ENCODE peak calls at places on chromosomes 13 and 19, in eight cellular contexts. N is naive B cell; K is omental fat pad; C is right lobe of liver; E is left lobe of liver; O is pancreas; U is activated CD8-positive, alpha-beta T cell treated with anti-CD3 and anti-CD28 coated beads for 36 hours; G is left lung. J is an unnamed sample.

GRCh38 chr19:2345794-2346663 is 14.0 kb upstream of the TMPRSS9 start:
- ATAC-seq in U (no peak), G (peak), O (peak), N (no peak), K (no peak), E (peak), C (peak), J (no peak)

GRCh38 chr13:26628706-26629105 is 71.2 kb downstream of the WASF3 start:
- ATAC-seq in O (peak), N (no peak), K (no peak), E (peak), C (peak), G (peak), U (no peak), J (no peak)

GRCh38 chr19:10835089-10835753 is 791 bp downstream of the TMED1 start:
- ATAC-seq in U (no peak), N (no peak), C (peak), K (no peak), E (peak), G (peak), O (peak), J (no peak)

GRCh38 chr13:25169951-25170553 is 2.0 kb downstream of the AMER2 start:
- ATAC-seq in E (no peak), N (no peak), G (no peak), U (no peak), K (no peak), C (no peak), O (no peak), J (peak)

GRCh38 chr19:3506384-3507340 is 551 bp downstream of the FZR1 start:
- ATAC-seq in G (peak), N (peak), E (peak), O (peak), K (peak), U (no peak), C (peak), J (peak)

GRCh38 chr13:37708101-37708500 is 109.5 kb upstream of the POSTN start:
- ATAC-seq in U (no peak), O (no peak), G (no peak), C (no peak), N (no peak), K (no peak), E (no peak), J (no peak)

GRCh38 chr13:99990045-99990977 is 8.7 kb downstream of the ZIC2 start:
- ATAC-seq in E (peak), O (no peak), U (peak), C (peak), N (no peak), K (no peak), G (peak), J (no peak)

GRCh38 chr13:114196629-114197028 is 17.6 kb downstream of the CFAP97D2 start:
- ATAC-seq in O (peak), G (peak), U (no peak), K (no peak), N (no peak), E (no peak), C (no peak), J (no peak)

GRCh38 chr19:3852614-3853254 is 16.1 kb downstream of the ZFR2 start:
- ATAC-seq in K (no peak), E (peak), N (peak), G (no peak), O (no peak), C (peak), U (no peak), J (no peak)

GRCh38 chr19:4083677-4084546 is 17.2 kb upstream of the ZBTB7A start:
- ATAC-seq in U (peak), K (no peak), O (peak), N (peak), C (peak), G (peak), E (peak), J (peak)